ENCODE peak calls at places on chromosome 18, in seven cellular contexts. L, P, B, F, K, C and H are unnamed samples.

GRCh38 chr18:76982038-76982437 is 150.5 kb downstream of the MBP start:
- DNase-seq in L (no peak), P (no peak), B (no peak), F (no peak), K (no peak), C (no peak), H (no peak)

GRCh38 chr18:50186385-50186784 is 8.6 kb downstream of the MYO5B start:
- DNase-seq in L (no peak), P (no peak), B (no peak), F (no peak), K (no peak), C (no peak), H (no peak)

GRCh38 chr18:63979409-63979908 is 9.6 kb downstream of the SERPINB8 start:
- DNase-seq in L (peak), P (peak), B (peak), F (peak), K (peak), C (peak), H (peak)

GRCh38 chr18:24398515-24398914 is 891 bp upstream of the OSBPL1A start:
- DNase-seq in L (no peak), P (no peak), B (no peak), F (no peak), K (no peak), C (peak), H (no peak)

GRCh38 chr18:58567453-58568196 is 61.3 kb downstream of the ALPK2 start:
- DNase-seq in L (no peak), P (no peak), B (no peak), F (no peak), K (peak), C (peak), H (no peak)

GRCh38 chr18:34385306-34385705 is 160.6 kb upstream of the NOL4 start:
- DNase-seq in L (no peak), P (no peak), B (no peak), F (no peak), K (no peak), C (no peak), H (no peak)

GRCh38 chr18:76349067-76349715 is 145.9 kb downstream of the ZNF516 start:
- DNase-seq in L (peak), P (peak), B (peak), F (peak), K (peak), C (peak), H (peak)

GRCh38 chr18:6719914-6720692 is 9.4 kb upstream of the ARHGAP28 start:
- DNase-seq in L (no peak), P (no peak), B (no peak), F (no peak), K (no peak), C (no peak), H (no peak)

GRCh38 chr18:3062798-3063563 is 50.0 kb upstream of the LPIN2 start:
- DNase-seq in L (peak), P (peak), B (peak), F (peak), K (no peak), C (peak), H (peak)

GRCh38 chr18:5238371-5238758 is 41.3 kb upstream of the AKAIN1 start:
- DNase-seq in L (peak), P (no peak), B (peak), F (peak), K (no peak), C (peak), H (peak)

GRCh38 chr18:2918761-2919550 is 72.2 kb downstream of the EMILIN2 start:
- DNase-seq in L (no peak), P (no peak), B (no peak), F (no peak), K (no peak), C (no peak), H (no peak)

GRCh38 chr18:48947102-48947501 is 3.7 kb downstream of the SMAD7 start:
- DNase-seq in L (no peak), P (no peak), B (no peak), F (no peak), K (no peak), C (peak), H (no peak)

GRCh38 chr18:46236156-46236555 is 132.0 kb downstream of the HAUS1 start:
- DNase-seq in L (no peak), P (no peak), B (no peak), F (no peak), K (no peak), C (no peak), H (no peak)

GRCh38 chr18:33446604-33447003 is 6.1 kb upstream of the CCDC178 start:
- DNase-seq in L (no peak), P (no peak), B (no peak), F (no peak), K (no peak), C (no peak), H (no peak)

GRCh38 chr18:80108122-80108536 is 933 bp upstream of the ADNP2 start:
- DNase-seq in L (peak), P (no peak), B (no peak), F (no peak), K (no peak), C (no peak), H (no peak)

GRCh38 chr18:10453885-10454772 is at the start of gene APCDD1:
- DNase-seq in L (no peak), P (peak), B (no peak), F (no peak), K (peak), C (peak), H (peak)

GRCh38 chr18:49612515-49613033 is 50.7 kb downstream of the LIPG start:
- DNase-seq in L (no peak), P (no peak), B (no peak), F (no peak), K (no peak), C (no peak), H (no peak)

GRCh38 chr18:74255022-74255658 is 36.6 kb downstream of the CYB5A start:
- DNase-seq in L (no peak), P (no peak), B (no peak), F (no peak), K (no peak), C (no peak), H (no peak)

GRCh38 chr18:3482258-3482657 is 32.3 kb downstream of the TGIF1 start:
- DNase-seq in L (no peak), P (no peak), B (no peak), F (no peak), K (no peak), C (no peak), H (no peak)